ENCODE peak calls at places on chromosomes 2 and 18, in four cellular contexts. C, L, G and Q are unnamed samples.

GRCh38 chr2:196356332-196356731 is 185.0 kb upstream of the STK17B start:
- DNase-seq in C (no peak), L (no peak), G (no peak), Q (no peak)

GRCh38 chr2:159925975-159926374 is 128.0 kb upstream of the CD302 start:
- DNase-seq in C (no peak), L (no peak), G (no peak), Q (no peak)

GRCh38 chr2:128187032-128187654 is 96.1 kb downstream of the UGGT1 start:
- DNase-seq in C (no peak), L (no peak), G (peak; percentile 33), Q (no peak)

GRCh38 chr2:52956766-52957165 is 810.8 kb upstream of the CHAC2 start:
- DNase-seq in C (no peak), L (no peak), G (no peak), Q (no peak)

GRCh38 chr2:208363485-208363884 is 43.1 kb upstream of the PTH2R start:
- DNase-seq in C (no peak), L (peak; percentile 23), G (peak; percentile 10), Q (no peak)

GRCh38 chr18:3715223-3716080 is 265.5 kb downstream of the TGIF1 start:
- DNase-seq in C (no peak), L (no peak), G (no peak), Q (no peak)

GRCh38 chr2:237319086-237319820 is 94.7 kb downstream of the COL6A3 start:
- DNase-seq in C (no peak), L (no peak), G (no peak), Q (no peak)

GRCh38 chr2:159904127-159904564 is 106.1 kb upstream of the CD302 start:
- DNase-seq in C (no peak), L (no peak), G (no peak), Q (no peak)

GRCh38 chr18:63161728-63162195 is 157.8 kb downstream of the BCL2 start:
- DNase-seq in C (peak; percentile 8), L (peak; percentile 98), G (peak; percentile 16), Q (no peak)

GRCh38 chr2:121087117-121087516 is 197.9 kb downstream of the TFCP2L1 start:
- DNase-seq in C (no peak), L (no peak), G (no peak), Q (no peak)

GRCh38 chr2:121090088-121090715 is 194.8 kb downstream of the TFCP2L1 start:
- DNase-seq in C (no peak), L (no peak), G (no peak), Q (no peak)

GRCh38 chr2:121086450-121086849 is 198.6 kb downstream of the TFCP2L1 start:
- DNase-seq in C (no peak), L (no peak), G (no peak), Q (no peak)

GRCh38 chr2:121089005-121089510 is 195.9 kb downstream of the TFCP2L1 start:
- DNase-seq in C (no peak), L (no peak), G (no peak), Q (no peak)

GRCh38 chr2:121088251-121089004 is 196.6 kb downstream of the TFCP2L1 start:
- DNase-seq in C (no peak), L (no peak), G (no peak), Q (no peak)
- TF ChIP-seq RCOR1 in C (no peak), L (no peak), G (no peak), Q (no peak)

GRCh38 chr2:55283083-55283482 is 14.1 kb upstream of the MTIF2 start:
- DNase-seq in C (no peak), L (no peak), G (no peak), Q (no peak)

GRCh38 chr2:55277310-55277709 is 8.3 kb upstream of the MTIF2 start:
- DNase-seq in C (no peak), L (no peak), G (no peak), Q (no peak)

GRCh38 chr2:55282110-55282917 is 13.3 kb upstream of the MTIF2 start:
- DNase-seq in C (peak; percentile 78), L (peak; percentile 56), G (peak; percentile 89), Q (peak; percentile 73)
- TF ChIP-seq REST in C (no peak), L (no peak), G (no peak), Q (no peak)

DNA sequence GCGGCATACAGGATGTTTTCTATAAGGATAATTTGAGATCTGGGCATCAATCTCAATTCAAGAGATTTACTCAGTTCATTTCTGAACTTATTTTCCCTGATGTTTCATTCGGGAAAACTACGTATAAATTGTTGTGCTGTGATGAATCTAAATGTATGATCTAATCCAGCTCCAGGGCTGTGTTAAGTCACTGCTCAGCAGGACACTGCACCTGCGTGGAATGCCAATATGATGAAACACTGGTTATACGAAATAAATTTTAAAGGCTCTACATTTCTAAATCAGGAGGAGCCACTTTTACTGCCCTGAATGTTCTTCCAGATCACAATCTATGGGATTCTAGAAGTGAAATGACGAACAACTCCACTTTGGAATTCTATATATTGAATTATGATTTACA is 259.0 kb downstream of the HNMT start:
- DNase-seq in C (no peak), L (no peak), G (peak; percentile 4), Q (no peak)
- TF ChIP-seq EP300 in C (no peak), L (no peak), G (no peak), Q (no peak)

GRCh38 chr2:62291052-62291451 is 95.1 kb downstream of the B3GNT2 start:
- DNase-seq in C (no peak), L (no peak), G (no peak), Q (no peak)

GRCh38 chr2:62293490-62294212 is 97.7 kb downstream of the B3GNT2 start:
- DNase-seq in C (no peak), L (no peak), G (peak; percentile 7), Q (peak; percentile 48)

GRCh38 chr2:62293151-62293489 is 97.2 kb downstream of the B3GNT2 start:
- DNase-seq in C (no peak), L (no peak), G (no peak), Q (no peak)

GRCh38 chr2:62292190-62292589 is 96.3 kb downstream of the B3GNT2 start:
- DNase-seq in C (no peak), L (no peak), G (no peak), Q (no peak)

DNA sequence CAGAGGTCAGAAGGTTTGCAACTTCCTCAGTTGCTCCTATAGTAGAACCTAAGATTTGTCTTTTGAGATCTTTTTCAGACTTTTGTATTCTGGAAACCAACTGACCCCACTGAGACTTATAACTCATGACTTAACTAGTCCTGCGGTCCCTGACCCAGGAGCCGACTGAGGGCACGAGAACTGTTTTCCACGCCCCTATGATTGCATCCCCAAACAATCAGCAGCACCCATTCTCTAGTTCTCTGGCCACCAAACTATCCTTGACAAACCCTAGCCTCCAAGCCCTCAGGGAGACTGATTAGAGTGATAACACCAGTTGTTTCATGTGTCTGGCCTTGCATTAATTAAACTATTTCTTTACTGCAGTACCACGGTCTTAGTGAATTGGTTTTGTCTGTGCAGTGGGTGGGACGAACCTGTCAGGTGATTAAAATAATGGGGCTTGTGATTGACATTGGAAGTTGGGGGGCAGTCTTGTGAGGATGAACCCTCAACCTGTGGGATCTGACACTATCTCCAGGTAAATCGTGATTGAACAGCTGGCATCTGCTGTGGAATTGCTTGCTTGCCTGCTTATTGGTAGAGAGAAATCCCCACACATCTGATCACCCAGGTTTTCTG is 95.7 kb downstream of the B3GNT2 start:
- DNase-seq in C (no peak), L (no peak), G (no peak), Q (no peak)
- TF ChIP-seq RCOR1 in C (no peak), L (no peak), G (no peak), Q (no peak)

GRCh38 chr2:150812664-150813408 is 325.4 kb upstream of the RND3 start:
- DNase-seq in C (no peak), L (no peak), G (no peak), Q (peak; percentile 17)

GRCh38 chr2:150817422-150817821 is 330.0 kb upstream of the RND3 start:
- DNase-seq in C (no peak), L (no peak), G (no peak), Q (no peak)
- TF ChIP-seq REST in C (no peak), L (no peak), G (no peak), Q (no peak)

GRCh38 chr2:43758738-43759137 is 15.1 kb upstream of the DYNC2LI1 start:
- DNase-seq in C (no peak), L (no peak), G (peak; percentile 19), Q (no peak)
- TF ChIP-seq EP300 in C (no peak), L (no peak), G (no peak), Q (no peak)